ENCODE peak calls at places on chromosomes 12 and 14, in four cellular contexts. One of them, this sample, is unnamed.

GRCh38 chr12:46401703-46402102 is 29.1 kb upstream of the SLC38A2 start:
- DNase-seq in K562: no peak
- DNase-seq in HepG2: no peak
- DNase-seq in A549: no peak
- DNase-seq in this sample: peak

GRCh38 chr12:23472329-23472971 is 477.0 kb downstream of the SOX5 start:
- DNase-seq in A549: no peak
- DNase-seq in HepG2: no peak
- DNase-seq in K562: peak
- DNase-seq in this sample: no peak

GRCh38 chr12:116927244-116927940 is 16.6 kb downstream of the FBXW8 start:
- DNase-seq in A549: no peak
- DNase-seq in K562: no peak
- DNase-seq in HepG2: no peak
- DNase-seq in this sample: no peak

GRCh38 chr14:23638414-23639047 is 2.4 kb downstream of the DHRS2 start:
- DNase-seq in K562: no peak
- DNase-seq in A549: no peak
- DNase-seq in HepG2: peak
- DNase-seq in this sample: no peak

GRCh38 chr14:37034410-37035285 is 137.8 kb downstream of the SLC25A21 start:
- DNase-seq in K562: no peak
- DNase-seq in A549: no peak
- DNase-seq in HepG2: no peak
- DNase-seq in this sample: peak

GRCh38 chr14:61620130-61620946 is 75.0 kb upstream of the HIF1A start:
- DNase-seq in HepG2: peak
- DNase-seq in K562: no peak
- DNase-seq in A549: no peak
- DNase-seq in this sample: peak

GRCh38 chr12:114434341-114434740 is 28.4 kb upstream of the TBX5 start:
- DNase-seq in A549: no peak
- DNase-seq in HepG2: no peak
- DNase-seq in K562: no peak
- DNase-seq in this sample: peak

GRCh38 chr14:68563256-68564131 is 229.4 kb downstream of the ZFP36L1 start:
- DNase-seq in A549: no peak
- DNase-seq in K562: no peak
- DNase-seq in HepG2: peak
- DNase-seq in this sample: peak

GRCh38 chr12:117101953-117102833 is 3.0 kb upstream of the TESC start:
- DNase-seq in K562: no peak
- DNase-seq in HepG2: no peak
- DNase-seq in A549: no peak
- DNase-seq in this sample: no peak

GRCh38 chr12:113899844-113900471 is 66.2 kb downstream of the RBM19 start:
- DNase-seq in HepG2: no peak
- DNase-seq in K562: peak
- DNase-seq in A549: no peak
- DNase-seq in this sample: no peak

GRCh38 chr12:53978477-53979356 is 4.0 kb upstream of the HOTAIR start:
- DNase-seq in HepG2: peak
- DNase-seq in A549: no peak
- DNase-seq in K562: no peak
- DNase-seq in this sample: no peak

GRCh38 chr12:95723693-95724384 is 66.7 kb downstream of the NTN4 start:
- DNase-seq in K562: no peak
- DNase-seq in A549: no peak
- DNase-seq in HepG2: no peak
- DNase-seq in this sample: no peak

GRCh38 chr12:22064968-22065367 is 18.9 kb downstream of the CMAS start:
- DNase-seq in HepG2: no peak
- DNase-seq in A549: no peak
- DNase-seq in K562: no peak
- DNase-seq in this sample: no peak

GRCh38 chr12:108664338-108665258 is 30.9 kb upstream of the SELPLG start:
- DNase-seq in K562: peak
- DNase-seq in A549: peak
- DNase-seq in HepG2: peak
- DNase-seq in this sample: peak

GRCh38 chr14:99740411-99740810 is 52.8 kb upstream of the EML1 start:
- DNase-seq in A549: no peak
- DNase-seq in HepG2: no peak
- DNase-seq in K562: no peak
- DNase-seq in this sample: no peak

GRCh38 chr12:128801879-128802391 is 21.8 kb downstream of the SLC15A4 start:
- DNase-seq in K562: no peak
- DNase-seq in A549: no peak
- DNase-seq in HepG2: no peak
- DNase-seq in this sample: peak

GRCh38 chr14:77973246-77973645 is 173.3 kb downstream of the ADCK1 start:
- DNase-seq in HepG2: no peak
- DNase-seq in K562: no peak
- DNase-seq in A549: no peak
- DNase-seq in this sample: no peak

GRCh38 chr14:77421241-77421640 is 2.1 kb downstream of the NOXRED1 start:
- DNase-seq in K562: no peak
- DNase-seq in HepG2: no peak
- DNase-seq in A549: no peak
- DNase-seq in this sample: peak

GRCh38 chr14:93720981-93721483 is 67.3 kb downstream of the PRIMA1 start:
- DNase-seq in K562: no peak
- DNase-seq in HepG2: no peak
- DNase-seq in A549: no peak
- DNase-seq in this sample: no peak

GRCh38 chr14:75501080-75501479 is 21.2 kb upstream of the BATF start:
- DNase-seq in HepG2: no peak
- DNase-seq in A549: no peak
- DNase-seq in K562: no peak
- DNase-seq in this sample: no peak

GRCh38 chr12:63036216-63036973 is 101.4 kb upstream of the PPM1H start:
- DNase-seq in A549: no peak
- DNase-seq in HepG2: no peak
- DNase-seq in K562: no peak
- DNase-seq in this sample: no peak

GRCh38 chr12:105487961-105488360 is 157.5 kb downstream of the C12orf75 start:
- DNase-seq in K562: peak
- DNase-seq in A549: no peak
- DNase-seq in HepG2: no peak
- DNase-seq in this sample: no peak

GRCh38 chr14:51784466-51784865 is 75.9 kb upstream of the GNG2 start:
- DNase-seq in K562: no peak
- DNase-seq in A549: no peak
- DNase-seq in HepG2: no peak
- DNase-seq in this sample: no peak

GRCh38 chr12:131134523-131135310 is 181.0 kb downstream of the ADGRD1 start:
- DNase-seq in A549: no peak
- DNase-seq in HepG2: no peak
- DNase-seq in K562: no peak
- DNase-seq in this sample: no peak

GRCh38 chr12:113889806-113890581 is 76.1 kb downstream of the RBM19 start:
- DNase-seq in HepG2: no peak
- DNase-seq in K562: no peak
- DNase-seq in A549: no peak
- DNase-seq in this sample: no peak

GRCh38 chr14:54589076-54589475 is 22.1 kb downstream of the SAMD4A start:
- DNase-seq in K562: no peak
- DNase-seq in A549: no peak
- DNase-seq in HepG2: no peak
- DNase-seq in this sample: peak

GRCh38 chr14:64005822-64006221 is 153.0 kb downstream of the SYNE2 start:
- DNase-seq in HepG2: no peak
- DNase-seq in K562: no peak
- DNase-seq in A549: no peak
- DNase-seq in this sample: no peak

GRCh38 chr14:104078031-104078455 is 7.5 kb upstream of the ASPG start:
- DNase-seq in HepG2: peak
- DNase-seq in A549: peak
- DNase-seq in K562: peak
- DNase-seq in this sample: peak

GRCh38 chr14:31947680-31948580 is 129.2 kb upstream of the ARHGAP5 start:
- DNase-seq in K562: no peak
- DNase-seq in A549: no peak
- DNase-seq in HepG2: no peak
- DNase-seq in this sample: peak

GRCh38 chr12:26721800-26722199 is 111.2 kb downstream of the ITPR2 start:
- DNase-seq in A549: peak
- DNase-seq in K562: peak
- DNase-seq in HepG2: no peak
- DNase-seq in this sample: no peak

GRCh38 chr14:92653162-92653651 is 95.2 kb downstream of the LGMN start:
- DNase-seq in K562: no peak
- DNase-seq in A549: no peak
- DNase-seq in HepG2: no peak
- DNase-seq in this sample: no peak

GRCh38 chr12:53058674-53059433 is 9.0 kb downstream of the TNS2 start:
- DNase-seq in K562: no peak
- DNase-seq in HepG2: no peak
- DNase-seq in A549: no peak
- DNase-seq in this sample: no peak

GRCh38 chr14:94328196-94328595 is 5.1 kb upstream of the SERPINA6 start:
- DNase-seq in K562: no peak
- DNase-seq in A549: no peak
- DNase-seq in HepG2: no peak
- DNase-seq in this sample: no peak

GRCh38 chr14:106530423-106531107 is 1004.2 kb downstream of the TMEM121 start:
- DNase-seq in HepG2: peak
- DNase-seq in A549: no peak
- DNase-seq in K562: peak
- DNase-seq in this sample: no peak

GRCh38 chr14:101193126-101193844 is 289.8 kb upstream of the RTL1 start:
- DNase-seq in K562: no peak
- DNase-seq in HepG2: no peak
- DNase-seq in A549: no peak
- DNase-seq in this sample: no peak

GRCh38 chr14:69547701-69548348 is 26.8 kb downstream of the CCDC177 start:
- DNase-seq in A549: no peak
- DNase-seq in HepG2: no peak
- DNase-seq in K562: peak
- DNase-seq in this sample: no peak

GRCh38 chr12:55728185-55728931 is 451 bp downstream of the CD63 start:
- DNase-seq in A549: peak
- DNase-seq in K562: peak
- DNase-seq in HepG2: no peak
- DNase-seq in this sample: peak
- TF ChIP-seq MAZ in A549: no peak
- TF ChIP-seq MAZ in K562: peak
- TF ChIP-seq MAZ in HepG2: no peak
- TF ChIP-seq MAZ in this sample: peak

GRCh38 chr14:72619881-72620280 is 274.0 kb downstream of the DPF3 start:
- DNase-seq in HepG2: no peak
- DNase-seq in A549: no peak
- DNase-seq in K562: no peak
- DNase-seq in this sample: no peak

GRCh38 chr14:72619071-72619710 is 274.7 kb downstream of the DPF3 start:
- DNase-seq in K562: no peak
- DNase-seq in A549: no peak
- DNase-seq in HepG2: no peak
- DNase-seq in this sample: no peak

GRCh38 chr14:72616811-72617210 is 277.1 kb downstream of the DPF3 start:
- DNase-seq in A549: no peak
- DNase-seq in HepG2: no peak
- DNase-seq in K562: no peak
- DNase-seq in this sample: no peak

GRCh38 chr14:72617391-72618011 is 276.4 kb downstream of the DPF3 start:
- DNase-seq in K562: no peak
- DNase-seq in A549: no peak
- DNase-seq in HepG2: no peak
- DNase-seq in this sample: no peak

DNA sequence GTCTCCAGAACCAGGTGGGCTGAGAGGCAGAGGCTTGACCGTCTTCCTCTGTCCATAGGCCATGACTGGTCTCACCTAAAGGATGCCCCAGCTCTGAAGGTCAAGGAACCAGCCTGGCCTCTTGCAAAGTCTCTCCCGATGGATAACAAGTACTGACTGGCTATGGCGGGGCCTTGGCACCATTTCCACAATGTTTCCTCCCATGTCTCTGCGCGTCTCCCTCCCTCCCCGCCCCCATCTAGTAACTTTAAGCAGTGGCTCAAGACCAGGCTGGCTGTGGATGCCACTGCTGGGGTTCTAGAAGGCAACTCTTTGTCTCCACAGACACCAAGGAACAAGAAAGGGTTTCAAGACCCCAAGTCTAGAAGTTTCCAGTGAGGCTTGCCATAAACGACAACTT is 275.5 kb downstream of the DPF3 start:
- DNase-seq in K562: no peak
- DNase-seq in A549: no peak
- DNase-seq in HepG2: no peak
- DNase-seq in this sample: no peak
- TF ChIP-seq MAZ in K562: no peak
- TF ChIP-seq MAZ in A549: no peak
- TF ChIP-seq MAZ in HepG2: no peak
- TF ChIP-seq MAZ in this sample: no peak

GRCh38 chr14:35386673-35387125 is 17.9 kb downstream of the NFKBIA start:
- DNase-seq in A549: no peak
- DNase-seq in K562: peak
- DNase-seq in HepG2: no peak
- DNase-seq in this sample: no peak
- TF ChIP-seq MAZ in A549: no peak
- TF ChIP-seq MAZ in K562: no peak
- TF ChIP-seq MAZ in HepG2: no peak
- TF ChIP-seq MAZ in this sample: no peak

GRCh38 chr12:10381912-10382628 is 7.8 kb downstream of the KLRK1 start:
- DNase-seq in K562: no peak
- DNase-seq in HepG2: no peak
- DNase-seq in A549: no peak
- DNase-seq in this sample: no peak

GRCh38 chr12:10384191-10384590 is 5.7 kb downstream of the KLRK1 start:
- DNase-seq in A549: no peak
- DNase-seq in HepG2: no peak
- DNase-seq in K562: no peak
- DNase-seq in this sample: no peak

GRCh38 chr12:10388611-10389010 is 1.2 kb downstream of the KLRK1 start:
- DNase-seq in K562: no peak
- DNase-seq in HepG2: no peak
- DNase-seq in A549: no peak
- DNase-seq in this sample: no peak

GRCh38 chr12:10389941-10390340 is at the start of gene KLRK1:
- DNase-seq in HepG2: no peak
- DNase-seq in K562: no peak
- DNase-seq in A549: no peak
- DNase-seq in this sample: no peak

DNA sequence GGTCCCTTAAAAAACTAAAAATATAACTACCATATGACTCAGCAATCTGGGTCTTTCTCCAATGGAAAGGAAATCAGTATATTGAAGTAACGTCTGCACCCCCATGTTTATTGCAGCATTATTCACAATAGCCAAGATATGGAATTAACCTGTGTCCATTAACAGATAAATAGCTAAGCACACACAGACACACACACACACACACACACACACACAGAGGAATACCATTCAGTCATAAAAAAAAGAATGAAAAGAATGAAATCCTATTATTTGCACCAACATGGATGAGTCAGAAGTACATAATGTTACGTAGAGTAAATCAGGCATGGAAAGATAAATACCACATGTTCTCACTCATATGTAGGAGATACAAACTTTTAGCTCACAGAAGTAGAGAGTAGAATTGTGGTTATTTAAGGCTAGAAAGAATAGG is 4.6 kb downstream of the KLRK1 start:
- DNase-seq in K562: no peak
- DNase-seq in HepG2: peak
- DNase-seq in A549: no peak
- DNase-seq in this sample: peak
- TF ChIP-seq MAZ in K562: no peak
- TF ChIP-seq MAZ in HepG2: no peak
- TF ChIP-seq MAZ in A549: no peak
- TF ChIP-seq MAZ in this sample: no peak

This sample was measured in IMR-90.